ENCODE peak calls at places on chromosomes 5 and 9, in six cellular contexts. W, M, V, H, F and I are unnamed samples.

GRCh38 chr5:95850391-95850894 is 27.9 kb upstream of the GLRX start:
- DNase-seq in F (no peak), V (no peak), M (peak), W (peak), H (no peak), I (no peak)

GRCh38 chr5:176883700-176884570 is 15.2 kb downstream of the HK3 start:
- DNase-seq in W (no peak), V (no peak), H (no peak), F (no peak), M (no peak), I (no peak)

GRCh38 chr5:126234563-126235195 is 188.5 kb upstream of the GRAMD2B start:
- DNase-seq in M (peak), F (no peak), W (no peak), V (peak), H (peak), I (peak)

GRCh38 chr5:57417981-57418380 is 64.6 kb downstream of the ACTBL2 start:
- DNase-seq in H (no peak), F (no peak), V (no peak), M (no peak), W (no peak), I (no peak)

GRCh38 chr5:133253661-133254060 is 201.8 kb downstream of the HSPA4 start:
- DNase-seq in V (no peak), W (no peak), M (no peak), H (no peak), F (no peak), I (no peak)

GRCh38 chr9:32487981-32488380 is 38.0 kb downstream of the RIGI start:
- DNase-seq in H (no peak), W (no peak), V (no peak), M (no peak), F (no peak), I (no peak)

GRCh38 chr9:34986541-34987047 is 3.0 kb upstream of the DNAJB5 start:
- DNase-seq in W (no peak), V (no peak), M (no peak), H (peak), F (peak), I (peak)

GRCh38 chr5:58466939-58467338 is 7.1 kb upstream of the PLK2 start:
- DNase-seq in V (peak), F (no peak), M (no peak), H (peak), W (no peak), I (peak)

GRCh38 chr5:179232091-179232490 is 113.2 kb downstream of the ADAMTS2 start:
- DNase-seq in W (no peak), F (no peak), M (no peak), V (no peak), H (no peak), I (no peak)

GRCh38 chr9:89295400-89295799 is 15.6 kb upstream of the CKS2 start:
- DNase-seq in H (no peak), F (no peak), M (no peak), W (no peak), V (no peak), I (peak)

GRCh38 chr9:82206490-82206889 is 217.9 kb downstream of the SPATA31D1 start:
- DNase-seq in F (no peak), M (no peak), W (no peak), V (no peak), H (no peak), I (no peak)

GRCh38 chr5:43044181-43044914 is 4.2 kb upstream of the ANXA2R start:
- DNase-seq in M (no peak), V (no peak), F (no peak), W (no peak), H (no peak), I (no peak)

GRCh38 chr5:83306572-83307241 is 164.8 kb upstream of the VCAN start:
- DNase-seq in M (no peak), W (no peak), F (no peak), V (peak), H (no peak), I (no peak)

GRCh38 chr5:95773325-95774059 is 42.4 kb downstream of the RHOBTB3 start:
- DNase-seq in V (no peak), M (peak), H (no peak), W (no peak), F (no peak), I (peak)

GRCh38 chr9:114606597-114607207 is 4.4 kb upstream of the TMEM268 start:
- DNase-seq in H (no peak), V (no peak), F (no peak), W (peak), M (no peak), I (no peak)

GRCh38 chr5:127746756-127747155 is 43.6 kb downstream of the CCDC192 start:
- DNase-seq in M (no peak), V (peak), F (no peak), W (no peak), H (peak), I (peak)

GRCh38 chr9:100668024-100668423 is 90.1 kb downstream of the CAVIN4 start:
- DNase-seq in F (no peak), M (no peak), W (no peak), H (no peak), V (no peak), I (no peak)

GRCh38 chr5:34530637-34531036 is 125.5 kb upstream of the RAI14 start:
- DNase-seq in H (no peak), V (no peak), W (no peak), M (no peak), F (no peak), I (no peak)

GRCh38 chr9:14279671-14280070 is 34.3 kb downstream of the NFIB start:
- DNase-seq in M (no peak), F (no peak), V (peak), W (no peak), H (no peak), I (no peak)

GRCh38 chr9:14275331-14275730 is 38.6 kb downstream of the NFIB start:
- DNase-seq in H (no peak), V (no peak), F (no peak), W (no peak), M (no peak), I (no peak)

GRCh38 chr9:14278291-14278721 is 35.6 kb downstream of the NFIB start:
- DNase-seq in W (no peak), V (peak), F (no peak), H (no peak), M (peak), I (no peak)

GRCh38 chr9:14277761-14278160 is 36.2 kb downstream of the NFIB start:
- DNase-seq in F (no peak), V (no peak), M (no peak), H (no peak), W (no peak), I (no peak)

GRCh38 chr9:14277202-14277601 is 36.7 kb downstream of the NFIB start:
- DNase-seq in F (no peak), V (no peak), M (no peak), W (no peak), H (no peak), I (peak)
- H3K27ac ChIP-seq in F (no peak), V (peak), M (no peak), W (peak), H (no peak), I (no peak)

GRCh38 chr5:141674747-141675146 is 7.3 kb downstream of the ARAP3 start:
- DNase-seq in W (no peak), H (no peak), F (no peak), V (no peak), M (no peak), I (no peak)
- H3K27ac ChIP-seq in W (no peak), H (no peak), F (no peak), V (no peak), M (no peak), I (no peak)

DNA sequence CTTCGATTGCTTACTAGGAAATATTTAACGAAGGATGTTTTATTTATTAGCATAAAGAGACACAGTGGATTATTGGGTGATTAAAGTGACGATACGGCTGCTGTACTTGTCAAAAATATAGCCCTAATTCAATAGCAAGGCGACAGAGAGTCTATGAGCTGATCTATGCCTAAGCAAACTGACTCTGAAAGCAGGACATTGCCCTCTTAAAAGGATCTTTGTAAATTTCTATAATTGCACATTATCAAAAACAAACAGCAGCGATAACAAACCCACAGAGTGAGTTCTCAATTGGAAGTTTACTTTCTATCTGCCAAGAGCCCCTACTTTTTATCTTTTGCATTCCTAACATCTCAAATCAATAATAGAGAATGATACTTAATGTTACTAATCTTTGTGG is 31.4 kb downstream of the TLX3 start:
- DNase-seq in F (no peak), W (no peak), M (peak), H (no peak), V (no peak), I (no peak)
- H3K27ac ChIP-seq in F (no peak), W (no peak), M (no peak), H (no peak), V (no peak), I (no peak)

DNA sequence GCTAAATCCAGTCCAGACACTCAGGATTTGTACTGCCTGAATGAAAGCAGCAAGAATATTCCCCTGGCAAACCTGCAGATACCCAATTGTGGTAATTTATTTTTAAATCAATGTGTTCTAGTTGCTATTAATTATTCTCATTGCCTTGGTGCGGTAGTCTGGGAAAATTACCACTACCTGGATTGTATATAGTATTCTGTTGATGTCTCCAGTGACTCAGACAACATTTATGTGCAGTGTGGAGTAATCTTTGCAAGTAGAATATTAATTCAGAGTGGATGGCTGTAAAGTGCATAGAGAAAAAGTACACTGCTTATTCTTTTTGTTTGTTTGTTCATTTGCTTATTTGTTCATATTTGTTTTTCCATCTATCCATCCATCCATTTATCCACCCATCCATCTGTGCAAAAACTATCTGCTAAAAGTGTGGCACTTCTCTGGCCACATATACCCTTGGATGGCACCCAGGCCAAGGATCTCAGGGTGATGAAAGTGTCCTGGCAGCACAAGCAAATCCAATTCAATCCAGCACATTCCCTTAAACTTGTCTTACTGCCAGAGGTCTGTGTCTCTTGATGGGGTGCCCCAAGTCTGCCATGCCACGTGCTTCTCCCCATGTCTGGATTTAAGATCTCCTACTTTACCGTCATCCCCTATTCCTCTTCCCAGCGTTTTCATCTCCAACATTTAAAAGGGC is 41.3 kb downstream of the NTRK2 start:
- DNase-seq in H (no peak), W (no peak), F (no peak), M (no peak), V (no peak), I (no peak)
- H3K27ac ChIP-seq in H (no peak), W (no peak), F (no peak), M (no peak), V (no peak), I (no peak)

DNA sequence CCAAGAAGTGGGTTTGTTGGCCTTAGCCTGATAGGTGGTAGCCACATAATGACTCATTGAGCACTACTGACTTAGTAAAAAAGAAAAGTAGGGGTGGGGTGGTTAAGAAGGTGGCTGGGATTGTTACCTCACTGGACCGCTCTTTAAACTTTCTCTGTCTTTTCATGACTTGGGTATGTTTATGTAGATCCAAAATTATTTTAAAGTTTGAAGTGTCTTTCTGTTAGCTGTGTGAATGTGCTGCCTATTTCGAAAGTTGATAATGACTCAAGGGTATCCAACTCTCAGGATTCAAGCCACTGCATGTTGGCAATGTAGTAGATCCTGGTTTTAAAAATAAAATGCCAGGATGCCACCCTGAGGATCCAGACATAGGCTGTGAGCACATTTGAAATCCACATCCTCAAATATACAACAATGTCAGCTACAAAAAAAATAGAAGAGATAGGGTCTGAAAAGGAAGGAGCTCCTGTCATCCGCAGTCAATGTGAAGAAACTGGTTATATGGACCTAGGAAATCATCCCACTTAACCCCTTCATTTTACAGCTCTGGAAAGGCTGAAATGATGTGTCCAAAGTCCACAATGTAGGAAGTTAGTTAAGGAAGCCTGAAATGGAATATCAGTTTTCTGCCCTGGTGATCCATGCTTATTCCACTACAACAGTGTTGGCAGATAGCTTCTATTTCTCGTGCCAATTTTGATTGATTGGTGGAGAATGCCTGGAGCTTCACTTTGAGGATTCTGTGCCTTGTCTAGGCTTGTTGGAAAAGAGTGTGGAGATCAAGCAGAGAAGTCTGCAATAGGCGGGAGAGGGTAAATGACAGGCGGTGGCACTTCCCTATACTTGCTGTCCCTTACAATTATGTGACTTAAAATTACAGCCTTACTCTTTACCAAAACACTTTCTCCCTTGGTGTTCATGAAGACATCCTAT is 23.4 kb downstream of the ZNF462 start:
- DNase-seq in F (no peak), H (no peak), V (no peak), W (no peak), M (no peak), I (no peak)
- H3K27ac ChIP-seq in F (no peak), H (no peak), V (peak), W (no peak), M (no peak), I (no peak)

DNA sequence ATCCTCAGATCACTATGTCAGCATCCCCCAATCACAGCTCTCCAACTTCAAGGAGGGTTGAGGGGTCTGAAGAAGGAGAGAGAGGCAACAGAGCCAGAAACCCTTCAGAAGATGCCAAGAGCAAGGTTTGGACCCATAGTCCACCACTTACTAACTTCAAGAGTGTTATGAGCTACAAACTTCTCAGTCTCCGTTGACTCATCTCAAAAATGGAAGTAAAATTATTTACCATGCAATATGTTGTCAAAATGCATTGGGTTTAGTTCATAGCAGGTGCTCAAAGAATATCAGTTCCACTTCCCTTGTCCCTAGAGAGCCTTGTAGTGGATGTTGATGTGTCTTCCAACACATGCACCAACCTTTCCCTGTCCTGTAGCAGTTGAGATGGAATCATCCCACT is 116.0 kb downstream of the KCNIP1 start:
- DNase-seq in F (no peak), W (no peak), V (no peak), M (no peak), H (no peak), I (no peak)
- H3K27ac ChIP-seq in F (no peak), W (no peak), V (no peak), M (no peak), H (no peak), I (no peak)

GRCh38 chr5:149219584-149219983 is 52.1 kb upstream of the AFAP1L1 start:
- DNase-seq in H (no peak), F (no peak), V (no peak), W (no peak), M (peak), I (no peak)

GRCh38 chr5:149221326-149221725 is 50.3 kb upstream of the AFAP1L1 start:
- DNase-seq in F (no peak), M (peak), V (peak), W (no peak), H (no peak), I (no peak)

GRCh38 chr5:149223081-149223848 is 48.4 kb upstream of the AFAP1L1 start:
- DNase-seq in F (no peak), V (no peak), H (peak), W (no peak), M (no peak), I (no peak)

GRCh38 chr5:149221731-149222342 is 49.8 kb upstream of the AFAP1L1 start:
- DNase-seq in F (no peak), M (no peak), W (no peak), H (no peak), V (peak), I (no peak)

DNA sequence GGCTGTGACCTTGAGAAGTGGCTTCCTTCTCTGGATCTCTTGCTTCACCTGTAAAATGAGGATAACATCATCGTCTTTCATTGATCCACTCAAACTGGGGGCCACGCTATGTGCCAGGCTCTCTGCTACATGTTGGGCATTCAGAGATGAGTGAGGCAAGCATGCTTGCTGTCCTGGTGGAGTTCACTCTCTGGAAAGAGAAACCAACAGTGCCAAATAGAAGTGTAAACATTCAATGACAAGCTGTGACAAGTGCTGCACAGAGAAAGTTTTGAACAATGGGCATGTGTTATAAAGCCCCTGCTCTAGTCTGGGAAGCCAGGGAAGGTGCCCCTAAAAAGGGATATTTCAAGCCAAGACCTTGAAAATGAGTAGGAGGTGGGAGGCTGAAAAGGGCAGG is 50.9 kb upstream of the AFAP1L1 start:
- DNase-seq in M (peak), H (no peak), V (no peak), W (no peak), F (no peak), I (no peak)
- H3K27ac ChIP-seq in M (peak), H (no peak), V (peak), W (no peak), F (no peak), I (no peak)

GRCh38 chr5:159787837-159788236 is 128.4 kb upstream of the ADRA1B start:
- DNase-seq in F (no peak), H (no peak), W (no peak), M (no peak), V (no peak), I (no peak)
- H3K27ac ChIP-seq in F (peak), H (no peak), W (no peak), M (no peak), V (no peak), I (no peak)

DNA sequence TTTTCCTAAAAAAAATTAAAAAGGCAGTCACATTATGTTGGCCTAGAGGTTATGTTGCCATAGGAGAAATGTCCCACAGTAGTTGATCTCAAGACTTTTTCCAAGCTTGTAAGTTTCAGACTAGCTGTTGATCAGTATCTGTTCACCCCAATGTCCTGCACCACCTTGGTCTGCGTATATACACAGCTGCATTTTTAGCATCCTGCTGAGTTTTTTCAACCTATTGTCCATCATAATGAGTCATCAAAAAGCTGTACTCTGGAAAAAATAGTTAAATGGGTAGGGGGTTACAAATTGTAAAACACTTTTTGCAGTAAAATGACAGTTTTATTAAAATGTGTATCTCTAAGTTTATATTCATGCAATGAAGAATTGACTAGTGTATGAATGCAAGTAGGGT is 53.2 kb upstream of the TMEM171 start:
- DNase-seq in W (no peak), V (peak), H (no peak), M (no peak), F (no peak), I (no peak)
- H3K27ac ChIP-seq in W (no peak), V (no peak), H (no peak), M (no peak), F (no peak), I (no peak)

DNA sequence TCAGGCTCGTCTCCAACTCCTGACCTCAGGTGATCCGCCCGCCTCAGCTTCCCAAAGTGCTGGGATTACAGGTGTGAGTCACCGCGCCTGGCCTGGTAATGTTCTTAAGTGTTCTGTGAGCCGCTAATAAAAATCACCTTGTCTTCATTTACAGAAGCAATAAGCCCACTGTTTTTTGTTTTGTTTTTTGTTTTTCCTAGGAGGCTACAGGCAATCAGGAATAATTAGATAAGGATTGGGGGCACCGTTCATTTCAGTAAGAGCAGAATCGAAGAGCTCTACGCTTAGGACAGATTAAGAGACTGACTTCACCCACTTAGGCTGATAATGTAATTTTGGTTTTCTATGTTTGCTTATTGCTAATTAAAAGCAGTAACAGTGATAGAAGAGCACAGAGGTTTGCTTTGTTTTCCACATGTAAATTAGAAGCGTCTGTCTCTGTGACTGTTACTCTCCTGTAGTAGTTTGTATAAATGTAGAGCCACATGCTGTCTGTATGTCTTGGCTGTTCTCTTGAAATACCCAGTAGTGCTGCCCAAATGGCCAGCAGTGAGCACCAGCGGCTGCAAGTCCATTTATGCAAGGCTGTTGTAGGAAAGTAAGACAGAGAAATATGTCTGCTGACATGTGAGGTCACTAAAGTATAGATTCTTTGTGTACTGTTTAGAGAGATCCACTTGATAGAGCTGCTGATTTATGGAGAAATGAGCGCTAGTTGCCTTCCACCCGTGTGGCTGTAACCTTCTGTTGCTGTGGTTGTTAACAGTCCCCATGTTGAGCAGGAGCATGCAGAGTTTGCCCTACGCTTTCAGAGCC is 30.5 kb downstream of the TRIO start:
- DNase-seq in F (no peak), M (no peak), W (no peak), V (no peak), H (no peak), I (peak)
- H3K27ac ChIP-seq in F (peak), M (peak), W (no peak), V (no peak), H (no peak), I (peak)